ENCODE peak calls at places on chromosomes 11 and 22, in seven cellular contexts. X, G, B, D, M, Q and N are unnamed samples. For H3K27me3, the result is how much of the 10 kb centered on the place peaks cover.

GRCh38 chr11:69504127-69504526 is 22.7 kb downstream of the LINC01488 start:
- DNase-seq in B (no peak), X (no peak), D (no peak), M (no peak), G (no peak), Q (no peak), N (no peak)

GRCh38 chr11:70281114-70281729 is 10.7 kb downstream of the PPFIA1 start:
- DNase-seq in M (no peak), D (no peak), X (peak), Q (no peak), B (peak), G (no peak), N (no peak)

GRCh38 chr22:20015971-20016733 is 471 bp downstream of the ARVCF start:
- DNase-seq in Q (peak), M (peak), X (no peak), B (peak), G (no peak), D (peak), N (peak)

GRCh38 chr22:42964994-42965699 is 49.8 kb downstream of the PACSIN2 start:
- DNase-seq in G (no peak), D (no peak), X (peak), M (peak), B (peak), Q (no peak), N (peak)

GRCh38 chr11:68503792-68504191 is 43.2 kb downstream of the PPP6R3 start:
- DNase-seq in G (no peak), M (no peak), X (no peak), B (no peak), Q (peak), D (no peak), N (no peak)

GRCh38 chr11:69892237-69892985 is 73.2 kb upstream of the FGF3 start:
- DNase-seq in B (peak), Q (no peak), X (no peak), D (peak), G (no peak), M (peak), N (peak)

GRCh38 chr11:12701815-12702214 is 27.6 kb downstream of the TEAD1 start:
- DNase-seq in B (no peak), X (no peak), Q (no peak), G (no peak), D (no peak), M (no peak), N (no peak)

GRCh38 chr11:3184732-3185347 is 19.7 kb upstream of the OSBPL5 start:
- DNase-seq in G (no peak), X (no peak), M (no peak), Q (no peak), B (no peak), D (no peak), N (no peak)

GRCh38 chr22:42608481-42609361 is 6.0 kb downstream of the POLDIP3 start:
- DNase-seq in D (no peak), G (peak), M (no peak), B (peak), Q (peak), X (peak), N (peak)

GRCh38 chr11:33633251-33634003 is 67.2 kb downstream of the C11orf91 start:
- DNase-seq in B (peak), M (peak), X (peak), Q (peak), D (no peak), G (no peak), N (peak)

GRCh38 chr11:95256204-95256819 is 25.3 kb upstream of the SESN3 start:
- DNase-seq in G (no peak), D (no peak), Q (peak), X (peak), M (no peak), B (no peak), N (peak)

GRCh38 chr22:39297490-39298193 is 21.8 kb downstream of the RPL3 start:
- DNase-seq in M (no peak), G (no peak), X (no peak), D (no peak), B (peak), Q (no peak), N (peak)

GRCh38 chr22:19941365-19942070 is at the start of the genes COMT and TXNRD2:
- DNase-seq in G (no peak), Q (peak), X (peak), D (no peak), M (no peak), B (peak), N (peak)

DNA sequence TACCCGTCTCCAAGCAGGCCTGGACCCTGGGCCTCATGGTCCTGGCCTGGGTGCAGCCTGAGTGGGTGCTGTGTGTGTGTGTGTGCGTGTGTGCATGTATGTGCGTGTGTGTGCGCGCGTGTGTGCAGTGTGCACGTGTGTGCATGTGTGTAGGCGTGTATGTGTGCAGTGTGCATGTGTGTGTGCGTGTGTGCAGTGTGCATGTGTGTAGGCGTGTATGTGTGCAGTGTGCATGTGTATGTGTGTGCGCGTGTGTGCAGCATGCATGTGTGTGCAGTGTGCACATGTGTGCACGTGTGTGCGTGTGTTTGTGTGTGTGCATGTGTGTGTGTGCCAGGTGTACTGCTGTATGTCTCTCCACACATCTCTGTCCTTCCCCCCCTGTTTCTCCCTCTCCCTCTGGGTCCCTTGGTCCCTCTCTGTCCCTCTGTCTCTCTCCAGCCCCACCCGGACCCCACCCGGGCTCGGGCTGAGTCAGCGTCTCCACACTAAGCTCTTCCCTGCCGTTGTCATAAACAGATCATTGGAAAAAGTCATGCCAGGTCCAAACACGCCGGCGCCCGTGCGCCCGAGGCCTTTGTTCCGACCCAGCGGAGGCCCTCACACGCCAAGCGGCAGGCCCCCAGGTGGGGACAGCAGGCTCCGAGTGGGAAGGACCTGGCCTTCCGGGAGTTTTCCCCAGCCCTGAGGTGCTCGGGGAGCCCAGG is 34.0 kb downstream of the WNT7B start:
- DNase-seq in Q (no peak), G (no peak), D (no peak), M (no peak), B (no peak), X (no peak), N (no peak)
- H3K27me3 ChIP-seq in Q (under half), G (under half), D (under half), M (under half), B (under half), X (under half), N (under half)

GRCh38 chr11:77431813-77432212 is 42.1 kb downstream of the PAK1 start:
- DNase-seq in B (no peak), Q (no peak), G (no peak), M (no peak), D (no peak), X (no peak), N (no peak)
- H2BK5ac ChIP-seq in B (no peak), Q (no peak), G (no peak), M (no peak), D (no peak), X (no peak), N (no peak)

GRCh38 chr22:45878901-45879551 is 97.9 kb downstream of the WNT7B start:
- DNase-seq in G (no peak), X (no peak), B (no peak), M (peak), Q (no peak), D (peak), N (no peak)
- H3K27me3 ChIP-seq in G (under half), X (half or more), B (under half), M (under half), Q (under half), D (under half), N (half or more)

DNA sequence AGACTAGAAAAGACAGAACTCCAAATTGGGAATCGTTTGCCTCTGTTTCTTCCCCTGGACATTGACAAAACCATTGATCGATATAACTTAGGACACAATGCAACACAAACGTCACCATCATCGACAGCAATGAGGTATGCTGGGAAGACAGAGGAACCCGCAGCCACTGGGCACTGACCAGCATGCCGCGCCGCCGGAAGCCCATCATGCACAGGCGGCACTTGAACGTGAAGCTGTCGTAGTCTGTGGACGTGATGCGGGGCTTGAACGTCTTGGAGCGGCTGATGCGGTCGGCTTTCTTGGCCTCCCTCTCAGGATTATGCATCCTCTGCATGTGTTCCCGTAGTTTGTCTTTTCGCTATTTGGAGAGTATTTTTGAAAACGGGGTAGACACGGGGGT is 23.0 kb upstream of the NFRKB start:
- DNase-seq in X (no peak), G (no peak), Q (no peak), M (no peak), B (no peak), D (no peak), N (no peak)
- H2BK5ac ChIP-seq in X (no peak), G (no peak), Q (no peak), M (no peak), B (no peak), D (no peak), N (no peak)